ENCODE peak calls at places on chromosomes 16 and 17, in four cellular contexts. L, B, U and F are unnamed samples.
A peak's percentile ranks its signal among the peaks of the same experiment; 100 is the strongest.

GRCh38 chr17:45768000-45768399 is 16.1 kb upstream of the CRHR1 start:
- DNase-seq in L (no peak), B (no peak), U (no peak), F (no peak)

GRCh38 chr16:67161595-67162058 is 1.9 kb downstream of the FBXL8 start:
- DNase-seq in L (no peak), B (no peak), U (no peak), F (no peak)

GRCh38 chr16:83899272-83899897 is 470 bp downstream of the MLYCD start:
- DNase-seq in L (peak; percentile 75), B (peak; percentile 53), U (no peak), F (peak; percentile 74)

GRCh38 chr17:74842599-74843351 is 16.9 kb downstream of the GRIN2C start:
- DNase-seq in L (peak; percentile 82), B (no peak), U (no peak), F (peak; percentile 72)

GRCh38 chr17:34671191-34671590 is 91.8 kb downstream of the TMEM132E start:
- DNase-seq in L (no peak), B (no peak), U (no peak), F (no peak)

GRCh38 chr16:5328546-5328945 is 231.0 kb upstream of the EEF2KMT start:
- DNase-seq in L (no peak), B (no peak), U (no peak), F (no peak)

GRCh38 chr17:4229627-4230026 is 34.2 kb downstream of the ANKFY1 start:
- DNase-seq in L (no peak), B (peak; percentile 75), U (peak; percentile 56), F (no peak)

GRCh38 chr17:64081802-64082799 is 47.8 kb downstream of the ERN1 start:
- DNase-seq in L (peak; percentile 87), B (peak; percentile 83), U (no peak), F (no peak)

GRCh38 chr17:59154335-59154720 is 658 bp downstream of the SKA2 start:
- DNase-seq in L (no peak), B (peak; percentile 64), U (peak; percentile 26), F (no peak)

GRCh38 chr16:22192261-22193133 is 13.6 kb upstream of the EEF2K start:
- DNase-seq in L (peak; percentile 99), B (peak; percentile 87), U (peak; percentile 90), F (peak; percentile 75)

GRCh38 chr17:17940451-17940911 is 31.7 kb downstream of the TOM1L2 start:
- DNase-seq in L (peak; percentile 49), B (no peak), U (no peak), F (no peak)

GRCh38 chr17:7703584-7704574 is 1.1 kb upstream of the EFNB3 start:
- DNase-seq in L (peak; percentile 22), B (peak; percentile 32), U (peak; percentile 52), F (no peak)

GRCh38 chr16:4883501-4883900 is 36.2 kb downstream of the UBN1 start:
- DNase-seq in L (no peak), B (no peak), U (no peak), F (no peak)

GRCh38 chr16:3115561-3115960 is 3.2 kb downstream of the ZNF205 start:
- DNase-seq in L (no peak), B (no peak), U (no peak), F (no peak)

GRCh38 chr17:6492892-6493674 is 48.8 kb downstream of the PIMREG start:
- DNase-seq in L (no peak), B (no peak), U (no peak), F (no peak)

GRCh38 chr17:58375811-58376210 is 23.8 kb upstream of the SUPT4H1 start:
- DNase-seq in L (no peak), B (no peak), U (no peak), F (no peak)

GRCh38 chr17:81354944-81355327 is 40.3 kb upstream of the BAHCC1 start:
- DNase-seq in L (no peak), B (no peak), U (no peak), F (no peak)

GRCh38 chr17:59695943-59696681 is 11.1 kb downstream of the PTRH2 start:
- DNase-seq in L (no peak), B (no peak), U (no peak), F (no peak)

GRCh38 chr16:26263406-26263805 is 571.6 kb downstream of the HS3ST4 start:
- DNase-seq in L (no peak), B (no peak), U (no peak), F (no peak)

GRCh38 chr16:85321856-85322271 is 209.6 kb upstream of the CIBAR2 start:
- DNase-seq in L (peak; percentile 75), B (no peak), U (peak; percentile 87), F (peak; percentile 99)

GRCh38 chr16:27107185-27107592 is 40.5 kb downstream of the C16orf82 start:
- DNase-seq in L (no peak), B (no peak), U (no peak), F (no peak)

GRCh38 chr17:36930501-36930900 is 6.8 kb upstream of the LHX1 start:
- DNase-seq in L (no peak), B (no peak), U (no peak), F (no peak)

GRCh38 chr16:5900046-5900445 is 802.5 kb upstream of the EEF2KMT start:
- DNase-seq in L (no peak), B (peak; percentile 83), U (no peak), F (no peak)

GRCh38 chr16:73997340-73997711 is 299.3 kb upstream of the PSMD7 start:
- DNase-seq in L (no peak), B (no peak), U (no peak), F (no peak)

GRCh38 chr17:60905709-60906108 is 228.1 kb downstream of the BCAS3 start:
- DNase-seq in L (no peak), B (no peak), U (no peak), F (no peak)

GRCh38 chr16:71460246-71460645 is 1.8 kb downstream of the ZNF23 start:
- DNase-seq in L (no peak), B (peak; percentile 25), U (no peak), F (no peak)

GRCh38 chr17:64466019-64466735 is 17.3 kb downstream of the MILR1 start:
- DNase-seq in L (no peak), B (no peak), U (no peak), F (no peak)

GRCh38 chr16:65032397-65032796 is 89.5 kb downstream of the CDH11 start:
- DNase-seq in L (no peak), B (no peak), U (no peak), F (no peak)

GRCh38 chr17:71496552-71496951 is 624.3 kb upstream of the SOX9 start:
- DNase-seq in L (no peak), B (no peak), U (no peak), F (no peak)

GRCh38 chr16:46427340-46428107 is 193.7 kb downstream of the SHCBP1 start:
- DNase-seq in L (no peak), B (no peak), U (no peak), F (no peak)

GRCh38 chr16:19583665-19584300 is 28.3 kb downstream of the VPS35L start:
- DNase-seq in L (peak; percentile 60), B (peak; percentile 43), U (no peak), F (no peak)

GRCh38 chr17:7477392-7478275 is 1.8 kb downstream of the ZBTB4 start:
- DNase-seq in L (peak; percentile 29), B (no peak), U (peak; percentile 56), F (no peak)

GRCh38 chr17:62565817-62566216 is 61.7 kb upstream of the MRC2 start:
- DNase-seq in L (peak; percentile 55), B (peak; percentile 78), U (no peak), F (no peak)

GRCh38 chr17:6796887-6797490 is 21.0 kb downstream of the FBXO39 start:
- DNase-seq in L (no peak), B (peak; percentile 94), U (no peak), F (no peak)

GRCh38 chr16:57781741-57782606 is 20.3 kb downstream of the KIFC3 start:
- DNase-seq in L (no peak), B (peak; percentile 32), U (no peak), F (no peak)

GRCh38 chr17:4215882-4216411 is 47.8 kb downstream of the ANKFY1 start:
- DNase-seq in L (no peak), B (no peak), U (no peak), F (no peak)

DNA sequence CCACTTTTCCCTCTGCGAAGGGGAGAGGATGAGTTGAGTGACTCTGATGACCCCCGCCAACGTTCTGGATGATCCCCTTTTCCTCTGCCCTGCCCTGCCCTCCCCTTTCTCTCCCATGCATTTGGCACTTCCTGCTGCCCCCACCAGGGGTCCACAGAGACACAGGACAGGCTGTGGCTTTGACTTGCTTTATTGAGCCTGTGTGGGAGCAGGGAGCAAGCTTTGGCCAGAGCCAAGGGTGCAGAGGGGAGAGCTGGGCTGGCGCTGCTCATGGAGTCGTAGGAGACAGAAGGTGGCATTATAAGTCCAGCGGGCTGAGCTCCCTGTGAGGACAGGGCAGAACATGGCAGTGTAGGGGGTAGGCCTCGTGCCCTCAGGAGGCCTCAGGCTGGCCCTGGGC is 1.6 kb downstream of the PPY start:
- DNase-seq in L (peak; percentile 16), B (no peak), U (no peak), F (no peak)
- TF ChIP-seq CTCF in L (peak; percentile 41), B (peak; percentile 40), U (no peak), F (no peak)

DNA sequence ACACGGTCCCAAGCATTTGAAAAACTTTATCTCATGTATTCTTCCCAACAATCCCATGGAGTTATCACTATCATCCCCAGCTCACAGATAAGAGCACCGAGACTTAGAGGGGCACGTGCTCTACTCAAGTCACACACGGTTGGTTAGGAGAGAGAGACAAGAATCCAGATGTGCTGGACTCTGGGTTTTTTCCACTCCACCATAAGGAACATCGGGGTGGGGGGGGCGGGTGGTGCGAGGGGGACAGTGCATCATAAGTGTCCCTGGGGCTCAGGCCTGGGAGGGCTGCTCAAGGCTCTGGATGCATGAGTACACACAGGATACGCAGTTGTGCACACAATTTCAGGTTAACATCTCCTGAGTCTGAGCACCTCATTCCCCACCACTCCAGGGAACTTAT is 7.4 kb downstream of the CDC42EP4 start:
- DNase-seq in L (no peak), B (no peak), U (no peak), F (no peak)
- H3K4me3 ChIP-seq in L (no peak overlapping the region), B (no peak overlapping the region), U (peak overlapping the region; percentile 43), F (peak overlapping the region; percentile 60)

GRCh38 chr16:35182943-35183550 is 1723.6 kb downstream of the TP53TG3F start:
- DNase-seq in L (no peak), B (no peak), U (no peak), F (no peak)

GRCh38 chr16:35186045-35186759 is 1726.8 kb downstream of the TP53TG3F start:
- DNase-seq in L (no peak), B (no peak), U (no peak), F (no peak)

GRCh38 chr16:35184356-35184870 is 1725.0 kb downstream of the TP53TG3F start:
- DNase-seq in L (no peak), B (no peak), U (no peak), F (no peak)

GRCh38 chr16:35187665-35188225 is 1728.3 kb downstream of the TP53TG3F start:
- DNase-seq in L (no peak), B (no peak), U (no peak), F (no peak)

DNA sequence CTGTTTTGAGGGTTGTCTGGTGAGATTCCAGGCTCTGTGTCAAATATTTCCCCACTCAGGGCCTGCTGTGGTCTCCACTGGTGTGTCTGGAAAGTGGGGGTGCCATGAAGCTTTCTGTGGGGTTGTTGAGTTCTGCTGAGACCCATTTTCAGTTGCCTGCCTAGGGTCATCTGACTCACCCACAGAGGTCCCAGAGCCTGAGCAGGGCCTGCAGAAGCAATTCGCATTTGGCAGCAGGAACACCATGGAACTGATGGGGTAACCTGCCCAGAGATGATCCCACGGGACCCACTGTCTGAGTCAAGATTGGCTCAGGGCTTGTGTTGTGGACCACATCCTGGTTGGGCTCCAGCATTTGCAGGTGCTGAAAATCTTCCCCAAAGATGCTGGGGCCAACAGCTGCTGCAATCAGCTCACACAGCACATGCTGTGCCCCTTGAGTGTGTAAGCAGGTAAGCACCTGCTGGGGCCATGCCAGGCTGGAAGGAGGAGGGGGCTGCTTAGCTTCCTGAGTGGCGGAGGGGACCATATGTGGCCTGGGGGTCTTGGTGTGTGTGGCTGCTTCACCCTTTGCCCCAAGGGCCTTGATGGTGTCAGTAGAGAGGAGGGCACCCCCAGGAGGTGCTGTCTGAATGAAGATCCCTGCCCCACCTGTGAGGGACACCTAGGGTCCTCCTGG is 1726.1 kb downstream of the TP53TG3F start:
- DNase-seq in L (no peak), B (no peak), U (no peak), F (no peak)
- H3K9me3 ChIP-seq in L (peaks cover 6% of the 10 kb centered on the region), B (peaks cover 18% of the 10 kb centered on the region), U (peaks cover 7% of the 10 kb centered on the region), F (no peaks in the 10 kb centered on the region)

GRCh38 chr16:55021595-55022475 is 91.2 kb downstream of the IRX5 start:
- DNase-seq in L (no peak), B (peak; percentile 74), U (no peak), F (no peak)
- TF ChIP-seq CTCF in L (no peak), B (no peak), U (no peak), F (no peak)